ENCODE peak calls at places on chromosome 17, in five cellular contexts. G is Jurkat, Clone E6-1; N is NCI-H748 treated with DMSO at 0.1 percent for 48 hours; O is ELR; Y is NCI-H1694. J is an unnamed sample.

GRCh38 chr17:7043544-7044268 is at the start of gene SLC16A11:
- DNase-seq in G (no peak), N (peak), O (no peak), Y (peak), J (no peak)

GRCh38 chr17:61279476-61280145 is 120.0 kb upstream of the TBX2 start:
- DNase-seq in G (no peak), N (no peak), O (no peak), Y (no peak), J (no peak)

GRCh38 chr17:13986855-13987254 is 82.4 kb upstream of the COX10 start:
- DNase-seq in G (no peak), N (no peak), O (no peak), Y (no peak), J (no peak)

GRCh38 chr17:47716381-47716780 is 16.7 kb upstream of the TBX21 start:
- DNase-seq in G (no peak), N (no peak), O (no peak), Y (no peak), J (no peak)

GRCh38 chr17:76268991-76269981 is 4.1 kb downstream of the UBALD2 start:
- DNase-seq in G (no peak), N (no peak), O (no peak), Y (no peak), J (no peak)

GRCh38 chr17:78337244-78338109 is 22.4 kb downstream of the SOCS3 start:
- DNase-seq in G (no peak), N (no peak), O (peak), Y (no peak), J (no peak)

GRCh38 chr17:14068542-14069250 is 608 bp upstream of the COX10 start:
- DNase-seq in G (no peak), N (no peak), O (peak), Y (no peak), J (peak)

GRCh38 chr17:57466042-57466471 is 209.7 kb downstream of the MSI2 start:
- DNase-seq in G (no peak), N (no peak), O (no peak), Y (no peak), J (no peak)

GRCh38 chr17:74715144-74715543 is 2.4 kb upstream of the CD300LF start:
- DNase-seq in G (no peak), N (no peak), O (no peak), Y (no peak), J (peak)

GRCh38 chr17:43552229-43552837 is 6.2 kb upstream of the ETV4 start:
- DNase-seq in G (no peak), N (no peak), O (no peak), Y (no peak), J (no peak)

GRCh38 chr17:50488880-50489279 is 10.2 kb downstream of the RSAD1 start:
- DNase-seq in G (no peak), N (no peak), O (no peak), Y (no peak), J (no peak)

GRCh38 chr17:70123193-70123592 is 46.1 kb upstream of the KCNJ2 start:
- DNase-seq in G (no peak), N (no peak), O (no peak), Y (no peak), J (no peak)

GRCh38 chr17:36661688-36662087 is 60.3 kb downstream of the MRM1 start:
- DNase-seq in G (no peak), N (no peak), O (no peak), Y (no peak), J (no peak)

GRCh38 chr17:60139438-60140285 is 10.1 kb upstream of the CA4 start:
- DNase-seq in G (no peak), N (no peak), O (peak), Y (no peak), J (no peak)

GRCh38 chr17:37131064-37131463 is 182.3 kb downstream of the AATF start:
- DNase-seq in G (no peak), N (no peak), O (peak), Y (no peak), J (no peak)

GRCh38 chr17:81093576-81094223 is 58.7 kb downstream of the BAIAP2 start:
- DNase-seq in G (no peak), N (no peak), O (no peak), Y (no peak), J (no peak)

GRCh38 chr17:55969577-55969976 is 183.7 kb upstream of the ANKFN1 start:
- DNase-seq in G (no peak), N (no peak), O (no peak), Y (no peak), J (no peak)

GRCh38 chr17:79023886-79024771 is at the start of gene C1QTNF1:
- DNase-seq in G (peak), N (no peak), O (peak), Y (no peak), J (peak)